ENCODE peak calls at places on chromosome 3, in nine cellular contexts. T, O, W, A, Q, V, I, B and J are unnamed samples.

GRCh38 chr3:71579934-71580318 is 3.6 kb downstream of the FOXP1 start:
- DNase-seq in V (peak; percentile 27), A (no peak), W (no peak), Q (peak; percentile 62), T (peak; percentile 55), O (no peak), B (peak; percentile 61), I (no peak), J (no peak)

GRCh38 chr3:21477896-21478295 is 273.1 kb downstream of the ZNF385D start:
- DNase-seq in Q (no peak), B (no peak), A (no peak), O (no peak), T (no peak), W (no peak), I (no peak), V (no peak), J (no peak)

GRCh38 chr3:159796744-159797143 is 191.9 kb upstream of the IL12A start:
- DNase-seq in I (no peak), Q (peak; percentile 68), A (no peak), V (no peak), T (no peak), B (peak; percentile 57), O (no peak), W (no peak), J (no peak)

GRCh38 chr3:123480428-123480827 is 31.5 kb upstream of the ADCY5 start:
- DNase-seq in I (no peak), O (no peak), V (no peak), B (no peak), W (no peak), T (no peak), A (no peak), Q (no peak), J (no peak)

GRCh38 chr3:10929978-10930620 is 62.4 kb upstream of the SLC6A1 start:
- DNase-seq in A (peak; percentile 2), V (no peak), B (no peak), O (no peak), I (no peak), T (no peak), Q (no peak), W (no peak), J (no peak)

GRCh38 chr3:140922634-140923033 is 19.0 kb upstream of the SLC25A36 start:
- DNase-seq in O (no peak), I (no peak), Q (peak; percentile 73), W (no peak), V (peak; percentile 14), A (no peak), T (no peak), B (peak; percentile 16), J (peak; percentile 9)

GRCh38 chr3:172666181-172666872 is 44.5 kb downstream of the NCEH1 start:
- DNase-seq in Q (peak; percentile 58), V (no peak), W (peak; percentile 37), I (no peak), A (peak; percentile 53), O (no peak), B (no peak), T (no peak), J (no peak)

GRCh38 chr3:119323401-119324107 is 29.4 kb downstream of the ARHGAP31 start:
- DNase-seq in B (no peak), T (peak; percentile 13), A (no peak), O (no peak), V (no peak), I (peak; percentile 16), Q (peak; percentile 16), W (peak; percentile 27), J (peak; percentile 27)

GRCh38 chr3:94185753-94186152 is 122.9 kb downstream of the NSUN3 start:
- DNase-seq in A (no peak), I (no peak), V (no peak), W (no peak), O (no peak), T (no peak), Q (peak; percentile 41), B (no peak), J (no peak)

GRCh38 chr3:17894434-17895060 is 152.1 kb upstream of the TBC1D5 start:
- DNase-seq in B (peak; percentile 11), O (no peak), A (no peak), W (no peak), T (peak; percentile 41), V (peak; percentile 77), I (peak; percentile 9), Q (peak; percentile 80), J (no peak)

GRCh38 chr3:156615592-156616173 is 58.7 kb upstream of the TIPARP start:
- DNase-seq in A (no peak), B (peak; percentile 72), Q (peak; percentile 94), W (no peak), V (no peak), O (no peak), I (no peak), T (no peak), J (no peak)

GRCh38 chr3:108175352-108175751 is 46.9 kb downstream of the IFT57 start:
- DNase-seq in B (no peak), I (no peak), O (no peak), V (no peak), A (no peak), T (no peak), W (no peak), Q (peak; percentile 7), J (no peak)

GRCh38 chr3:187403768-187404270 is 35.6 kb downstream of the RTP4 start:
- DNase-seq in Q (peak; percentile 99), T (peak; percentile 21), A (peak; percentile 46), I (no peak), B (peak; percentile 89), W (no peak), V (no peak), O (peak; percentile 4), J (no peak)

GRCh38 chr3:193816656-193817311 is 223.8 kb downstream of the OPA1 start:
- DNase-seq in B (no peak), A (no peak), Q (peak; percentile 55), W (peak; percentile 94), T (peak; percentile 97), V (peak; percentile 94), I (no peak), O (no peak), J (no peak)

GRCh38 chr3:16311960-16312451 is 47.0 kb downstream of the OXNAD1 start:
- DNase-seq in Q (peak; percentile 65), A (no peak), O (no peak), T (peak; percentile 10), I (peak; percentile 30), V (no peak), W (no peak), B (no peak), J (no peak)

GRCh38 chr3:111594205-111594604 is 941 bp downstream of the ZBED2 start:
- DNase-seq in A (no peak), V (no peak), O (no peak), B (peak; percentile 71), W (no peak), Q (peak; percentile 72), T (no peak), I (no peak), J (no peak)

GRCh38 chr3:148254402-148254801 is 443.3 kb upstream of the AGTR1 start:
- DNase-seq in V (no peak), W (no peak), T (no peak), A (no peak), Q (no peak), O (no peak), B (no peak), I (no peak), J (no peak)

GRCh38 chr3:84683493-84683892 is 275.3 kb upstream of the CADM2 start:
- DNase-seq in O (no peak), I (no peak), B (no peak), Q (no peak), T (no peak), A (no peak), V (no peak), W (no peak), J (no peak)

GRCh38 chr3:130626021-130626420 is 109.0 kb downstream of the COL6A6 start:
- DNase-seq in A (peak; percentile 77), Q (no peak), B (no peak), O (no peak), W (no peak), T (no peak), I (no peak), V (no peak), J (no peak)

GRCh38 chr3:15783361-15783969 is 14.3 kb downstream of the ANKRD28 start:
- DNase-seq in B (peak; percentile 54), A (no peak), V (no peak), T (no peak), O (no peak), W (no peak), I (no peak), Q (peak; percentile 85), J (no peak)

GRCh38 chr3:178302966-178303930 is 233.0 kb upstream of the KCNMB2 start:
- DNase-seq in W (no peak), O (no peak), T (no peak), B (no peak), I (no peak), V (no peak), Q (no peak), A (no peak), J (no peak)

GRCh38 chr3:66693461-66693912 is 192.7 kb upstream of the LRIG1 start:
- DNase-seq in B (no peak), I (no peak), O (no peak), V (no peak), A (no peak), T (peak; percentile 56), Q (peak; percentile 73), W (no peak), J (no peak)

GRCh38 chr3:157494581-157495281 is 8.5 kb downstream of the VEPH1 start:
- DNase-seq in I (no peak), A (no peak), O (no peak), Q (peak; percentile 48), W (peak; percentile 97), T (no peak), V (no peak), B (no peak), J (no peak)

GRCh38 chr3:40299721-40300335 is 9.7 kb upstream of the EIF1B start:
- DNase-seq in B (peak; percentile 22), O (no peak), V (no peak), I (no peak), Q (peak; percentile 91), A (peak; percentile 72), W (no peak), T (peak; percentile 57), J (no peak)

GRCh38 chr3:184688251-184688851 is 23.5 kb downstream of the MAGEF1 start:
- DNase-seq in Q (peak; percentile 79), B (peak; percentile 66), A (peak; percentile 67), V (no peak), I (no peak), T (peak; percentile 26), W (no peak), O (no peak), J (no peak)

GRCh38 chr3:134250717-134251220 is at the start of gene RYK:
- DNase-seq in T (peak; percentile 82), A (peak; percentile 81), I (peak; percentile 75), O (peak; percentile 17), B (peak; percentile 88), W (peak; percentile 86), V (peak; percentile 91), Q (peak; percentile 64), J (peak; percentile 82)

GRCh38 chr3:187799942-187800637 is 54.8 kb upstream of the BCL6 start:
- DNase-seq in W (no peak), V (no peak), B (no peak), I (no peak), Q (no peak), T (no peak), O (no peak), A (no peak), J (no peak)

GRCh38 chr3:157127831-157128767 is 31.8 kb downstream of the CCNL1 start:
- DNase-seq in O (peak; percentile 41), W (no peak), T (peak; percentile 88), I (peak; percentile 27), Q (peak; percentile 93), A (peak; percentile 96), V (no peak), B (peak; percentile 66), J (no peak)

GRCh38 chr3:16520636-16521579 is 7.4 kb upstream of the RFTN1 start:
- DNase-seq in Q (no peak), T (no peak), O (no peak), A (no peak), B (no peak), I (no peak), V (no peak), W (no peak), J (no peak)

GRCh38 chr3:71066356-71066755 is 517.2 kb downstream of the FOXP1 start:
- DNase-seq in Q (no peak), I (no peak), B (peak; percentile 22), W (no peak), T (peak; percentile 55), V (no peak), A (no peak), O (no peak), J (no peak)

GRCh38 chr3:17581421-17582080 is 160.9 kb downstream of the TBC1D5 start:
- DNase-seq in B (no peak), T (no peak), O (no peak), Q (peak; percentile 30), A (no peak), W (no peak), I (no peak), V (no peak), J (no peak)